ENCODE peak calls at places on chromosomes 2 and 18, in six cellular contexts. M, W, I, R, O and S are unnamed samples.

GRCh38 chr2:177084607-177085006 is 128.0 kb upstream of the HNRNPA3 start:
- DNase-seq in O (no peak), R (no peak), W (no peak), I (no peak), M (no peak), S (no peak)

GRCh38 chr2:61255580-61256437 is 93.8 kb downstream of the C2orf74 start:
- DNase-seq in M (no peak), W (no peak), O (no peak), R (peak; percentile 91), I (peak; percentile 71), S (no peak)

GRCh38 chr2:71544919-71545571 is 91.7 kb downstream of the DYSF start:
- DNase-seq in W (peak; percentile 35), O (no peak), R (no peak), I (peak; percentile 24), M (no peak), S (no peak)

GRCh38 chr18:58755304-58756010 is 84.2 kb downstream of the MALT1 start:
- DNase-seq in M (no peak), W (no peak), R (no peak), O (no peak), I (no peak), S (no peak)

GRCh38 chr2:25401307-25402021 is 59.7 kb upstream of the DNMT3A start:
- DNase-seq in I (no peak), R (no peak), O (no peak), W (no peak), M (no peak), S (no peak)

GRCh38 chr2:8680931-8681760 is 710 bp upstream of the ID2 start:
- DNase-seq in M (peak; percentile 60), W (no peak), I (peak; percentile 90), O (peak; percentile 75), R (peak; percentile 92), S (peak; percentile 89)

GRCh38 chr2:24915796-24916195 is 4.2 kb downstream of the ADCY3 start:
- DNase-seq in M (no peak), W (no peak), R (peak; percentile 35), I (peak; percentile 60), O (no peak), S (no peak)

GRCh38 chr2:187640926-187641510 is 86.8 kb upstream of the TFPI start:
- DNase-seq in R (no peak), O (no peak), M (no peak), W (no peak), I (no peak), S (no peak)

GRCh38 chr2:121698318-121698930 is 38.3 kb downstream of the NIFK start:
- DNase-seq in I (no peak), O (no peak), M (no peak), R (no peak), W (no peak), S (no peak)

GRCh38 chr2:143241403-143242088 is 112.3 kb downstream of the ARHGAP15 start:
- DNase-seq in R (no peak), M (no peak), W (no peak), I (no peak), O (no peak), S (no peak)

GRCh38 chr18:73270919-73271318 is 403.1 kb upstream of the NETO1 start:
- DNase-seq in W (no peak), O (no peak), R (no peak), M (no peak), I (no peak), S (no peak)

GRCh38 chr2:104851236-104852160 is 2.4 kb upstream of the POU3F3 start:
- DNase-seq in M (no peak), W (no peak), R (no peak), I (no peak), O (no peak), S (no peak)

GRCh38 chr2:177328056-177328455 is 63.5 kb upstream of the NFE2L2 start:
- DNase-seq in R (peak; percentile 69), M (no peak), O (no peak), W (no peak), I (no peak), S (no peak)

GRCh38 chr2:100662866-100663265 is 100.1 kb downstream of the PDCL3 start:
- DNase-seq in O (no peak), W (no peak), R (no peak), I (no peak), M (no peak), S (no peak)

GRCh38 chr2:53740170-53740569 is 27.4 kb upstream of the CHAC2 start:
- DNase-seq in W (no peak), O (no peak), R (peak; percentile 64), I (peak; percentile 72), M (no peak), S (no peak)

GRCh38 chr18:76620326-76620813 is 125.3 kb upstream of the ZNF516 start:
- DNase-seq in M (peak; percentile 28), W (peak; percentile 82), I (peak; percentile 82), R (peak; percentile 77), O (peak; percentile 57), S (peak; percentile 82)

GRCh38 chr2:178404380-178404767 is 46.6 kb downstream of the PRKRA start:
- DNase-seq in R (peak; percentile 95), M (no peak), I (peak; percentile 53), W (peak; percentile 57), O (no peak), S (no peak)

GRCh38 chr18:79856119-79857080 is 58.7 kb downstream of the KCNG2 start:
- DNase-seq in R (peak; percentile 25), M (no peak), O (peak; percentile 48), I (peak; percentile 51), W (peak; percentile 45), S (no peak)

GRCh38 chr2:133062946-133063345 is 392.9 kb upstream of the LYPD1 start:
- DNase-seq in R (peak; percentile 51), M (no peak), O (no peak), I (no peak), W (no peak), S (no peak)

GRCh38 chr2:67631474-67631873 is 234.3 kb downstream of the ETAA1 start:
- DNase-seq in M (no peak), R (no peak), W (no peak), O (no peak), I (peak; percentile 47), S (no peak)

GRCh38 chr2:28975671-28976070 is 5.4 kb upstream of the TOGARAM2 start:
- DNase-seq in M (no peak), W (no peak), O (no peak), R (no peak), I (peak; percentile 17), S (no peak)

GRCh38 chr2:165902929-165903328 is 50.6 kb downstream of the TTC21B start:
- DNase-seq in O (no peak), W (no peak), I (peak; percentile 29), M (no peak), R (peak; percentile 17), S (no peak)

GRCh38 chr18:1353025-1353424 is 448.4 kb downstream of the ADCYAP1 start:
- DNase-seq in W (no peak), O (no peak), I (no peak), M (no peak), R (no peak), S (no peak)

GRCh38 chr2:16117791-16118610 is 177.7 kb downstream of the MYCN start:
- DNase-seq in O (no peak), I (no peak), M (no peak), W (no peak), R (no peak), S (no peak)

GRCh38 chr2:158797963-158798700 is 3.0 kb downstream of the DAPL1 start:
- DNase-seq in R (no peak), O (no peak), M (no peak), I (no peak), W (no peak), S (no peak)

GRCh38 chr2:3128786-3129185 is 248.8 kb downstream of the EIPR1 start:
- DNase-seq in R (no peak), O (no peak), I (no peak), M (no peak), W (no peak), S (no peak)

GRCh38 chr18:50950626-50951025 is 17.2 kb upstream of the ELAC1 start:
- DNase-seq in O (no peak), I (no peak), W (no peak), R (no peak), M (no peak), S (no peak)

GRCh38 chr18:48003426-48004349 is 73.2 kb upstream of the SMAD2 start:
- DNase-seq in W (no peak), O (no peak), I (peak; percentile 72), R (no peak), M (peak; percentile 59), S (no peak)

GRCh38 chr2:97675714-97676113 is 6.2 kb downstream of the C2orf92 start:
- DNase-seq in R (no peak), I (no peak), W (no peak), O (no peak), M (no peak), S (no peak)

GRCh38 chr18:62939925-62940324 is 224.6 kb downstream of the PHLPP1 start:
- DNase-seq in M (no peak), W (no peak), O (no peak), R (no peak), I (no peak), S (no peak)

GRCh38 chr18:55546873-55547704 is 40.9 kb downstream of the TCF4 start:
- DNase-seq in M (no peak), O (no peak), R (peak; percentile 82), I (peak; percentile 67), W (no peak), S (no peak)

GRCh38 chr2:28009732-28010131 is 119.2 kb downstream of the BABAM2 start:
- DNase-seq in W (peak; percentile 58), R (peak; percentile 15), I (peak; percentile 53), O (no peak), M (no peak), S (no peak)

GRCh38 chr2:124269348-124269747 is 244.3 kb downstream of the CNTNAP5 start:
- DNase-seq in I (no peak), O (no peak), M (no peak), R (no peak), W (no peak), S (no peak)

GRCh38 chr2:172836386-172837200 is 100.9 kb downstream of the RAPGEF4 start:
- DNase-seq in I (peak; percentile 83), M (no peak), R (peak; percentile 84), O (no peak), W (no peak), S (no peak)

GRCh38 chr2:68742638-68743037 is 8.0 kb downstream of the ARHGAP25 start:
- DNase-seq in W (no peak), M (no peak), R (no peak), I (no peak), O (peak; percentile 19), S (no peak)

GRCh38 chr2:118090387-118091139 is 2.3 kb downstream of the INSIG2 start:
- DNase-seq in W (no peak), O (no peak), I (no peak), R (no peak), M (no peak), S (no peak)
- H3K4me3 ChIP-seq in W (no peak overlapping the region), O (no peak overlapping the region), I (peak overlapping the region; percentile 90), R (no peak overlapping the region), M (no peak overlapping the region), S (no peak overlapping the region)

GRCh38 chr2:109218087-109218791 is 89.2 kb downstream of the SH3RF3 start:
- DNase-seq in I (no peak), R (peak; percentile 75), O (peak; percentile 43), W (no peak), M (no peak), S (no peak)
- H3K4me3 ChIP-seq in I (no peak overlapping the region), R (no peak overlapping the region), O (no peak overlapping the region), W (peak overlapping the region; percentile 15), M (no peak overlapping the region), S (no peak overlapping the region)

GRCh38 chr2:219425238-219426067 is 7.3 kb downstream of the DES start:
- DNase-seq in I (no peak), O (no peak), W (peak; percentile 49), R (no peak), M (no peak), S (no peak)
- H3K4me3 ChIP-seq in I (no peak overlapping the region), O (no peak overlapping the region), W (peak overlapping the region; percentile 9), R (no peak overlapping the region), M (no peak overlapping the region), S (no peak overlapping the region)

GRCh38 chr2:26438526-26438925 is 36.8 kb downstream of the DRC1 start:
- DNase-seq in O (no peak), R (peak; percentile 13), W (no peak), I (peak; percentile 35), M (no peak), S (no peak)
- H3K4me3 ChIP-seq in O (no peak overlapping the region), R (no peak overlapping the region), W (no peak overlapping the region), I (no peak overlapping the region), M (no peak overlapping the region), S (no peak overlapping the region)